ENCODE peak calls at places on chromosomes 6 and 20, in five cellular contexts. One of them, this sample, is unnamed.

GRCh38 chr20:271528-271927 is 14.0 kb downstream of the DEFB132 start:
- DNase-seq in GM23338: no peak
- DNase-seq in CD8-positive, alpha-beta T cell: no peak
- DNase-seq in tibial artery: no peak
- DNase-seq in PC-9: no peak
- DNase-seq in this sample: no peak

GRCh38 chr6:41153451-41153850 is 696 bp downstream of the TREML1 start:
- DNase-seq in GM23338: peak; percentile 13
- DNase-seq in CD8-positive, alpha-beta T cell: no peak
- DNase-seq in tibial artery: no peak
- DNase-seq in PC-9: no peak
- DNase-seq in this sample: no peak

GRCh38 chr20:7237251-7237650 is 469.8 kb downstream of the BMP2 start:
- DNase-seq in GM23338: no peak
- DNase-seq in CD8-positive, alpha-beta T cell: no peak
- DNase-seq in tibial artery: no peak
- DNase-seq in PC-9: no peak
- DNase-seq in this sample: no peak

GRCh38 chr6:110039364-110039995 is 61.4 kb downstream of the GPR6 start:
- DNase-seq in GM23338: peak; percentile 88
- DNase-seq in CD8-positive, alpha-beta T cell: peak; percentile 73
- DNase-seq in tibial artery: peak; percentile 84
- DNase-seq in PC-9: peak; percentile 74
- DNase-seq in this sample: peak; percentile 44

GRCh38 chr6:20877008-20877937 is 343.0 kb downstream of the CDKAL1 start:
- DNase-seq in GM23338: no peak
- DNase-seq in CD8-positive, alpha-beta T cell: no peak
- DNase-seq in tibial artery: peak; percentile 60
- DNase-seq in PC-9: peak; percentile 99
- DNase-seq in this sample: peak; percentile 25

GRCh38 chr20:56636701-56637100 is 7.6 kb downstream of the TFAP2C start:
- DNase-seq in GM23338: no peak
- DNase-seq in CD8-positive, alpha-beta T cell: no peak
- DNase-seq in tibial artery: no peak
- DNase-seq in PC-9: no peak
- DNase-seq in this sample: no peak

GRCh38 chr6:44304282-44305199 is 8.6 kb downstream of the AARS2 start:
- DNase-seq in GM23338: peak; percentile 74
- DNase-seq in CD8-positive, alpha-beta T cell: peak; percentile 9
- DNase-seq in tibial artery: no peak
- DNase-seq in PC-9: no peak
- DNase-seq in this sample: no peak

GRCh38 chr6:168128006-168128630 is 49.1 kb upstream of the FRMD1 start:
- DNase-seq in GM23338: no peak
- DNase-seq in CD8-positive, alpha-beta T cell: no peak
- DNase-seq in tibial artery: no peak
- DNase-seq in PC-9: no peak
- DNase-seq in this sample: no peak

GRCh38 chr20:8246701-8247100 is 114.6 kb downstream of the PLCB1 start:
- DNase-seq in GM23338: no peak
- DNase-seq in CD8-positive, alpha-beta T cell: no peak
- DNase-seq in tibial artery: no peak
- DNase-seq in PC-9: no peak
- DNase-seq in this sample: no peak
- H3K27me3 ChIP-seq in GM23338: no peaks in the 10 kb centered on the region
- H3K27me3 ChIP-seq in CD8-positive, alpha-beta T cell: no peaks in the 10 kb centered on the region
- H3K27me3 ChIP-seq in tibial artery: no peaks in the 10 kb centered on the region
- H3K27me3 ChIP-seq in PC-9: no peaks in the 10 kb centered on the region
- H3K27me3 ChIP-seq in this sample: no peaks in the 10 kb centered on the region

DNA sequence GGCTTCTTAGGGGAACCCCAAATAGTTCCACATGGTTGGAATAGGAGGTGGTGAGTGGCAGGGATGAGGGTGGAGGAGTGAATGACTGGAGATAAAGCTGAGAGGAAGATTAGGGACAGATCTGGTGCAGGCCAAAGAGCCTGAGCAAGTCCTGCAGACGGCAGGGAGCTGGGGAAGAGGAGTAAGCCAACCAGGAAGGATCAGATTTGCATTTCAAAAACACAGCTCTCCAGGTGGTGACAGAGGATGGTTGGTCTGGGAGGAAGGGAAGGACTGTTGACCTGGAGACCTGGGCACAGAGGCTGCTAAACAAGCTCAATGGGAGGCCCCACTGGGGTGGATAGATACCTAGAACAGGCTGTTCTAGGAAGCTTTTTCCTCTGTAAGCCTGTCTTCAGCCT is 56.8 kb upstream of the EPB41L1 start:
- DNase-seq in GM23338: peak; percentile 88
- DNase-seq in CD8-positive, alpha-beta T cell: no peak
- DNase-seq in tibial artery: no peak
- DNase-seq in PC-9: no peak
- DNase-seq in this sample: no peak
- H3K27ac ChIP-seq in GM23338: no peak overlapping the region
- H3K27ac ChIP-seq in CD8-positive, alpha-beta T cell: no peak overlapping the region
- H3K27ac ChIP-seq in tibial artery: peak overlapping the region; percentile 76
- H3K27ac ChIP-seq in PC-9: peak overlapping the region; percentile 42
- H3K27ac ChIP-seq in this sample: peak overlapping the region; percentile 64

GRCh38 chr20:59082077-59082740 is 39.6 kb upstream of the PRELID3B start:
- DNase-seq in GM23338: peak; percentile 21
- DNase-seq in CD8-positive, alpha-beta T cell: no peak
- DNase-seq in tibial artery: no peak
- DNase-seq in PC-9: peak; percentile 61
- DNase-seq in this sample: no peak
- H3K4me3 ChIP-seq in GM23338: no peak overlapping the region
- H3K4me3 ChIP-seq in CD8-positive, alpha-beta T cell: no peak overlapping the region
- H3K4me3 ChIP-seq in tibial artery: no peak overlapping the region
- H3K4me3 ChIP-seq in PC-9: no peak overlapping the region
- H3K4me3 ChIP-seq in this sample: no peak overlapping the region

DNA sequence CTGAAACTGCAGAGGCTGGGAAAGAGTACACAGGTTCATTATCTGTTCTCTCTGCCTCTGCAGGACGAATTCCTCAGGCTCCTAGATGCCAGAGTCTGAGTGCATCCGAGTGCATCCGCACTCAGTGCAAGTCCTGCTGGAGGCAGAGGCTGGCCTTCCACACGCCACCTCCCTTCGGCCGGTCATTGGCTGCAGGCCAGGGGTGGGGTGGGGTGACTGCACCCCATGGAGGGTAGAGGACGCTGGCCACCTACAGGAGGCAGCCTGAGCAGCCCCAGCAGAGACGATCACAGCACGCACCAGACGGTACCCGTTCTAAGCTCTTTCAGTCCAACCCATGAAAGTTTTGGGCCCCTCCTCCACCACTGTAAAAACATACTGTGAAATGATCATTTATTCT is 11.7 kb downstream of the SFT2D1 start:
- DNase-seq in GM23338: peak; percentile 92
- DNase-seq in CD8-positive, alpha-beta T cell: no peak
- DNase-seq in tibial artery: no peak
- DNase-seq in PC-9: no peak
- DNase-seq in this sample: no peak
- H3K27me3 ChIP-seq in GM23338: no peaks in the 10 kb centered on the region
- H3K27me3 ChIP-seq in CD8-positive, alpha-beta T cell: no peaks in the 10 kb centered on the region
- H3K27me3 ChIP-seq in tibial artery: no peaks in the 10 kb centered on the region
- H3K27me3 ChIP-seq in PC-9: no peaks in the 10 kb centered on the region
- H3K27me3 ChIP-seq in this sample: no peaks in the 10 kb centered on the region

GRCh38 chr6:151005126-151005525 is 139.6 kb downstream of the MTHFD1L start:
- DNase-seq in GM23338: no peak
- DNase-seq in CD8-positive, alpha-beta T cell: no peak
- DNase-seq in tibial artery: no peak
- DNase-seq in PC-9: no peak
- DNase-seq in this sample: no peak
- H3K27ac ChIP-seq in GM23338: no peak overlapping the region
- H3K27ac ChIP-seq in CD8-positive, alpha-beta T cell: no peak overlapping the region
- H3K27ac ChIP-seq in tibial artery: no peak overlapping the region
- H3K27ac ChIP-seq in PC-9: peak overlapping the region; percentile 8
- H3K27ac ChIP-seq in this sample: no peak overlapping the region

This sample was measured in thoracic aorta.